ENCODE peak calls at places on chromosome 13, in five cellular contexts. I, R, Y, M and V are unnamed samples.

GRCh38 chr13:98512774-98513327 is 64.1 kb downstream of the STK24 start:
- DNase-seq in M (no peak), R (no peak), I (no peak), Y (no peak), V (no peak)

GRCh38 chr13:28467034-28467433 is 27.9 kb downstream of the FLT1 start:
- DNase-seq in I (no peak), R (no peak), Y (no peak), M (no peak), V (no peak)

GRCh38 chr13:48858523-48858922 is 117.2 kb upstream of the FNDC3A start:
- DNase-seq in Y (no peak), I (no peak), M (no peak), R (no peak), V (peak; percentile 24)

GRCh38 chr13:27712421-27712820 is 79.9 kb upstream of the GSX1 start:
- DNase-seq in I (peak; percentile 40), M (no peak), R (no peak), Y (no peak), V (no peak)

GRCh38 chr13:113086031-113086750 is 19.4 kb upstream of the F7 start:
- DNase-seq in I (no peak), Y (no peak), M (peak; percentile 55), R (no peak), V (no peak)

GRCh38 chr13:76783798-76784197 is 102.4 kb downstream of the KCTD12 start:
- DNase-seq in M (peak; percentile 4), I (no peak), R (no peak), Y (no peak), V (no peak)

GRCh38 chr13:79258489-79258888 is 147.6 kb downstream of the RBM26 start:
- DNase-seq in Y (no peak), M (no peak), I (no peak), R (no peak), V (no peak)

GRCh38 chr13:66586489-66586888 is 643.6 kb downstream of the PCDH9 start:
- DNase-seq in I (no peak), Y (no peak), M (no peak), R (no peak), V (no peak)

GRCh38 chr13:24192036-24192810 is 31.7 kb downstream of the SPATA13 start:
- DNase-seq in M (no peak), Y (no peak), R (no peak), I (no peak), V (peak; percentile 78)

GRCh38 chr13:110225609-110226008 is 81.3 kb downstream of the COL4A1 start:
- DNase-seq in M (no peak), R (no peak), Y (no peak), I (no peak), V (peak; percentile 47)

GRCh38 chr13:101785858-101786257 is 333.4 kb downstream of the ITGBL1 start:
- DNase-seq in R (no peak), M (peak; percentile 64), Y (no peak), I (no peak), V (no peak)

GRCh38 chr13:46166947-46167610 is 14.9 kb downstream of the LCP1 start:
- DNase-seq in Y (no peak), M (no peak), R (no peak), I (no peak), V (no peak)
- H3K27ac ChIP-seq in Y (no peak overlapping the region), M (no peak overlapping the region), R (no peak overlapping the region), I (no peak overlapping the region), V (no peak overlapping the region)

DNA sequence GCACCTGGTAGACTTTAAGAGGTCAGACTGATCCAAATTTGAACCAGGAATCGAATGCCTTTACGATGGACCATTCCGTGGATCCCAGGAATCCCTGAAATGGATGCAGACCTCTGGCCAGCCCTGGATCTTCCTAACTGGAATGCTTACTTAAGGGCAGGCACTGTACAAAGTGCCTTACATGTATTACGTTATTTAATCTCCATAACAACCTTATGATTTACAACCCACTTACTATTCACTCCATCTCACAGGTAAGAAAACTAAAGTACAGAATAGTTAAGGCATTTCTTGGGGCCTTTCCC is 93.6 kb downstream of the HSPH1 start:
- DNase-seq in R (no peak), Y (no peak), M (no peak), I (no peak), V (no peak)
- H3K4me3 ChIP-seq in R (no peak overlapping the region), Y (no peak overlapping the region), M (no peak overlapping the region), I (no peak overlapping the region), V (no peak overlapping the region)

DNA sequence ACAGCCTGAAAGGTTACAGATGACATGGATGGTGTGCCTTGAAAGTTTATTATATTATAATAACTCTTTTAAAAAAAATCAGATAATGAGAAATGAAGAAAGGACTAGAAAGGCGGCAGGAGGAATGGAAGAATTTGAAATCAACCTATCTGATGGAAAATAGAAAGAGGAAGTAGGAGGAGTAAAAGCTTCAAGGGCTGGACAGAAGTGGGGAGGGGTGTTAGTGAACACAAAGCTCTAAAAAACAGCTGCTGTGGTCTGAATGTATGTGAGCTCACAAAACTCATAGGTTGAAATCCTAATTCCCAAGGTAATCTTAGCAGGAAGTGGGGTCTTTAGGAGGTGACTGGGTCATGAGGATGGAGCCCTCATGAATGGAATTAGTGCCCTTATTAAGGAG is 19.5 kb downstream of the CCDC70 start:
- DNase-seq in I (no peak), Y (no peak), R (no peak), M (no peak), V (no peak)
- H3K27ac ChIP-seq in I (no peak overlapping the region), Y (no peak overlapping the region), R (no peak overlapping the region), M (no peak overlapping the region), V (no peak overlapping the region)

GRCh38 chr13:55554741-55555140 is 1586.0 kb upstream of the PRR20A start:
- DNase-seq in Y (no peak), I (no peak), M (no peak), R (no peak), V (no peak)

DNA sequence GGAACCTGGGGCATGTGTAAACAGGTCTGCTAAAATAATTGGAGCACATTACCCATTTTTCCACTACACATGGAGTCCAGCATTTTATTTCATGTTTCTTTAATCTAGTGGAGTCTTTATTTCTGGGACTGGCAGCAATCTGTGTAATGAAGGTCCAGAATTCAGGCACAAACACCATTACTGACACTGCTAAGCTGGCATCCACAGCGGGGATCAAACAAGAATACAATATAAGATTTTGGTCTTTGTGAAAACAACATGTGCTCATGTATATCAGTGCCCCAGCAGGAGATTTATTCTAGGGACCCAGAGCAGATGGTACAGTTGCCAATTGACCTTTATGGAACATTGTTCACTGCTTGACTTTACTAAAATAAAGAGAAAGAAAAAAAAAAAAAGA is 1587.0 kb upstream of the PRR20A start:
- DNase-seq in M (no peak), I (no peak), R (no peak), Y (no peak), V (no peak)
- H3K4me3 ChIP-seq in M (no peak overlapping the region), I (no peak overlapping the region), R (no peak overlapping the region), Y (no peak overlapping the region), V (no peak overlapping the region)

GRCh38 chr13:97249797-97250495 is 27.8 kb downstream of the MBNL2 start:
- DNase-seq in M (no peak), Y (no peak), I (no peak), R (no peak), V (no peak)
- H3K27ac ChIP-seq in M (no peak overlapping the region), Y (peak overlapping the region; percentile 20), I (peak overlapping the region; percentile 62), R (peak overlapping the region; percentile 80), V (peak overlapping the region; percentile 75)